ENCODE peak calls at places on chromosomes 11 and 22, in eight cellular contexts. D is ovary, Q is esophagus muscularis mucosa, U is A549, V is stomach, J is H1, A is transverse colon, C is tibial nerve. Z is an unnamed sample.

GRCh38 chr11:76630600-76630999 is 39.9 kb downstream of the LRRC32 start:
- DNase-seq in D (no peak), Q (no peak), U (no peak), V (no peak), J (no peak), A (no peak), C (no peak), Z (no peak)

GRCh38 chr22:49179886-49180682 is 647.6 kb downstream of the BRD1 start:
- DNase-seq in D (no peak), Q (no peak), U (no peak), V (no peak), J (no peak), A (no peak), C (no peak), Z (no peak)

GRCh38 chr11:94922675-94923347 is 50.5 kb downstream of the CWC15 start:
- DNase-seq in D (no peak), Q (no peak), U (no peak), V (no peak), J (no peak), A (no peak), C (no peak), Z (no peak)

GRCh38 chr22:48185656-48186055 is 1423.2 kb downstream of the TBC1D22A start:
- DNase-seq in D (no peak), Q (no peak), U (no peak), V (no peak), J (peak), A (no peak), C (no peak), Z (no peak)

GRCh38 chr22:29081499-29082236 is 8.8 kb downstream of the KREMEN1 start:
- DNase-seq in D (no peak), Q (no peak), U (no peak), V (no peak), J (no peak), A (no peak), C (no peak), Z (no peak)

GRCh38 chr22:28930357-28931007 is 47.1 kb downstream of the ZNRF3 start:
- DNase-seq in D (no peak), Q (no peak), U (no peak), V (no peak), J (no peak), A (no peak), C (no peak), Z (no peak)

GRCh38 chr11:10139656-10140055 is 154.4 kb downstream of the SBF2 start:
- DNase-seq in D (no peak), Q (no peak), U (no peak), V (no peak), J (no peak), A (no peak), C (no peak), Z (no peak)

GRCh38 chr22:47625013-47625385 is 862.5 kb downstream of the TBC1D22A start:
- DNase-seq in D (no peak), Q (no peak), U (no peak), V (no peak), J (peak), A (no peak), C (no peak), Z (peak)

GRCh38 chr11:9815486-9816136 is 151.7 kb downstream of the SWAP70 start:
- DNase-seq in D (no peak), Q (no peak), U (peak), V (no peak), J (no peak), A (no peak), C (no peak), Z (no peak)

GRCh38 chr11:2700415-2701211 is 819 bp upstream of the KCNQ1OT1 start:
- DNase-seq in D (peak), Q (no peak), U (peak), V (peak), J (no peak), A (peak), C (peak), Z (peak)

GRCh38 chr22:39287076-39287743 is 32.2 kb downstream of the RPL3 start:
- DNase-seq in D (no peak), Q (no peak), U (no peak), V (no peak), J (no peak), A (peak), C (no peak), Z (no peak)

GRCh38 chr11:123056835-123057491 is 5.0 kb downstream of the HSPA8 start:
- DNase-seq in D (no peak), Q (no peak), U (no peak), V (no peak), J (no peak), A (no peak), C (no peak), Z (no peak)

GRCh38 chr11:96426356-96427103 is 36.7 kb downstream of the JRKL start:
- DNase-seq in D (no peak), Q (no peak), U (peak), V (no peak), J (no peak), A (no peak), C (no peak), Z (no peak)

GRCh38 chr11:109957000-109957399 is 136.2 kb upstream of the ZC3H12C start:
- DNase-seq in D (no peak), Q (no peak), U (no peak), V (no peak), J (no peak), A (no peak), C (no peak), Z (no peak)

GRCh38 chr11:129896062-129896461 is 684 bp upstream of the NFRKB start:
- DNase-seq in D (no peak), Q (no peak), U (peak), V (no peak), J (no peak), A (no peak), C (no peak), Z (no peak)

GRCh38 chr22:39308614-39309363 is 10.6 kb downstream of the RPL3 start:
- DNase-seq in D (peak), Q (no peak), U (peak), V (peak), J (no peak), A (peak), C (peak), Z (peak)

GRCh38 chr11:133917921-133918605 is 38.7 kb downstream of the IGSF9B start:
- DNase-seq in D (no peak), Q (no peak), U (no peak), V (no peak), J (peak), A (no peak), C (no peak), Z (no peak)

GRCh38 chr11:5196067-5196466 is 4.4 kb downstream of the OR51V1 start:
- DNase-seq in D (no peak), Q (no peak), U (no peak), V (no peak), J (no peak), A (no peak), C (no peak), Z (no peak)

GRCh38 chr22:43128928-43129424 is 14.2 kb downstream of the MCAT start:
- DNase-seq in D (no peak), Q (no peak), U (no peak), V (peak), J (peak), A (peak), C (no peak), Z (no peak)

GRCh38 chr22:19011075-19011474 is 75.0 kb upstream of the PRODH start:
- DNase-seq in D (no peak), Q (no peak), U (no peak), V (no peak), J (no peak), A (no peak), C (no peak), Z (no peak)

GRCh38 chr22:26734339-26735018 is 77.1 kb downstream of the MIAT start:
- DNase-seq in D (no peak), Q (no peak), U (no peak), V (no peak), J (no peak), A (no peak), C (no peak), Z (no peak)

GRCh38 chr11:107688322-107688918 is 23.4 kb downstream of the SLN start:
- DNase-seq in D (no peak), Q (no peak), U (no peak), V (no peak), J (no peak), A (no peak), C (no peak), Z (no peak)

GRCh38 chr11:77602385-77603105 is 12.8 kb downstream of the AQP11 start:
- DNase-seq in D (no peak), Q (no peak), U (peak), V (no peak), J (no peak), A (no peak), C (no peak), Z (no peak)

GRCh38 chr11:2474059-2474901 is 29.5 kb downstream of the KCNQ1 start:
- DNase-seq in D (no peak), Q (peak), U (no peak), V (peak), J (no peak), A (peak), C (no peak), Z (no peak)

GRCh38 chr11:35485656-35486318 is 39.6 kb downstream of the PAMR1 start:
- DNase-seq in D (peak), Q (peak), U (peak), V (peak), J (peak), A (peak), C (peak), Z (peak)

GRCh38 chr22:19962909-19963806 is 21.5 kb upstream of the TXNRD2 start:
- DNase-seq in D (no peak), Q (no peak), U (no peak), V (peak), J (peak), A (peak), C (no peak), Z (no peak)

GRCh38 chr11:111452817-111453607 is 59.2 kb downstream of the BTG4 start:
- DNase-seq in D (no peak), Q (no peak), U (no peak), V (no peak), J (no peak), A (no peak), C (no peak), Z (no peak)

GRCh38 chr11:128610765-128611617 is 23.6 kb upstream of the ETS1 start:
- DNase-seq in D (no peak), Q (peak), U (no peak), V (no peak), J (no peak), A (peak), C (no peak), Z (no peak)

GRCh38 chr11:134802116-134802515 is 390.1 kb upstream of the B3GAT1 start:
- DNase-seq in D (no peak), Q (peak), U (no peak), V (no peak), J (no peak), A (no peak), C (no peak), Z (no peak)

GRCh38 chr11:3203221-3204043 is 15.2 kb downstream of the MRGPRG start:
- DNase-seq in D (no peak), Q (no peak), U (no peak), V (no peak), J (no peak), A (no peak), C (no peak), Z (peak)

GRCh38 chr22:45454260-45454659 is 40.8 kb downstream of the RIBC2 start:
- DNase-seq in D (no peak), Q (no peak), U (no peak), V (no peak), J (no peak), A (no peak), C (peak), Z (no peak)

GRCh38 chr22:49589301-49589700 is 238.4 kb downstream of the BRD1 start:
- DNase-seq in D (no peak), Q (no peak), U (no peak), V (no peak), J (no peak), A (no peak), C (no peak), Z (no peak)

GRCh38 chr22:39520874-39521857 is 804 bp downstream of the ATF4 start:
- DNase-seq in D (peak), Q (peak), U (no peak), V (peak), J (peak), A (peak), C (peak), Z (peak)

GRCh38 chr11:97964332-97965004 is 1056.3 kb upstream of the CNTN5 start:
- DNase-seq in D (no peak), Q (no peak), U (no peak), V (no peak), J (no peak), A (no peak), C (no peak), Z (no peak)

GRCh38 chr22:19755145-19755710 is 5.3 kb upstream of the TBX1 start:
- DNase-seq in D (no peak), Q (no peak), U (no peak), V (no peak), J (peak), A (no peak), C (no peak), Z (no peak)

DNA sequence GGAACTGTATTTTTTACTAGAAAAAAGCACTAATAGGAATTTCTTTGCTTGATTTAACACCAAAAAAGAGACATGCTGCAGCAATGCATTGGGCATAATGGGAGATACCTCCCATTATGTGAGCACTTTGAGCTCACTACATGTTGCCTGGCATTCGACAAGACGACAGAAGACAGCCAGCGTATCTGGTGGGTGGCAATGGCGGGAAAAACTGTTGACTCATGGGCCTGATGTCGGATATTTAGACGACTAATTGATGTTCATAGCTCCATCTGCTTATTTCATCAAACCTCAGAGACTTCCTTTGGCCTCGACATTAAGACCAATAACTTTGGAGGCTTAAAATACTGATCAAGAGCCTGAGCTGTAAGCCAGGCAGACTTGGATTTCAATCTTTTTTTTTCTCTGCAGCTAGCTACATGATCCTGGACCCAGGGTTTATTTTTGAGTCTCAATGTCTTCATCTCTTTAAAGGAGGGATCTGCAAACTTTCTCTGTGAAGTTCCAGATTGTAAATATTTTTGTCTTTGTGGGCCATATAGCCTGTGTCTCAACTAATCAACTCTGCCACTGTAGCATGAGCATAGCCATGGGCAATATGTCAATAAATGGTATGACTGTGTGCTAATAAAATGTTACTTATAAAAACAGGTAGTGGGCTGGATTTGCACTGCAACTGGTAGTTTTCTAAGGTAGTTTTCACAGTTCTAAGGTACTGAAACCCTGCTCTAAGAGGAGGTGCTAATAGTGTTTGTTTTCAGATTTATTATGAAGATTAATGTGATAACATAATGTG is 375.1 kb downstream of the METTL15 start:
- DNase-seq in D (no peak), Q (no peak), U (no peak), V (no peak), J (no peak), A (no peak), C (no peak), Z (no peak)
- TF ChIP-seq EP300 in D (no peak), Q (no peak), U (no peak), V (no peak), J (no peak), A (no peak), C (no peak), Z (no peak)

DNA sequence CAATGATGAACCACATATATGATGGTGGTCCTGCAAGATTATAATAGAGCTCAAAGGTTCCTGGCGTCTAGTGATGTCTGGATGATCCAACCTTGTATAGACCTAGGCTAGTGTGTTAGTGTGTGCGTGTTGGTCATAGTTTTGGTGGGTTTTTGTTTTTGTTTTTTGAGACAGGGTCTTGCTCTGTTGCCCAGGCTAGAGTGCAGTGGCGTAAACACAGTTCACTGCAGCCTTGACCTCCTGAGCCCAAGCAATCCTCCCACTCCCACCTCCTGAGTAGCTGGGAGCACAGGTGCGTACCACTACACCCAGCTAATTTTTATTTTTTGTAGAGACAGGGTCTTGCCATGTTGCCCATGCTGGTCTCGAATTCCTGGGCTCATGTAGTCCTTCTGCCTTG is 9.4 kb downstream of the CASTOR1 start:
- DNase-seq in D (no peak), Q (no peak), U (no peak), V (no peak), J (no peak), A (no peak), C (no peak), Z (no peak)
- TF ChIP-seq POLR2A in D (no peak), Q (no peak), U (no peak), V (no peak), J (no peak), A (no peak), C (no peak), Z (no peak)

GRCh38 chr11:119015054-119015611 is 3.0 kb downstream of the RPS25 start:
- DNase-seq in D (no peak), Q (no peak), U (no peak), V (no peak), J (no peak), A (no peak), C (no peak), Z (peak)
- TF ChIP-seq EP300 in D (no peak), Q (no peak), U (no peak), V (no peak), J (no peak), A (no peak), C (no peak), Z (no peak)

GRCh38 chr11:1398506-1399235 is 8.9 kb downstream of the BRSK2 start:
- DNase-seq in D (no peak), Q (no peak), U (no peak), V (no peak), J (no peak), A (no peak), C (no peak), Z (no peak)

GRCh38 chr11:1400168-1401000 is 10.7 kb downstream of the BRSK2 start:
- DNase-seq in D (no peak), Q (no peak), U (no peak), V (no peak), J (no peak), A (no peak), C (no peak), Z (no peak)

GRCh38 chr11:1397862-1398505 is 8.2 kb downstream of the BRSK2 start:
- DNase-seq in D (no peak), Q (no peak), U (no peak), V (no peak), J (no peak), A (no peak), C (no peak), Z (no peak)

GRCh38 chr11:1401001-1401445 is 11.3 kb downstream of the BRSK2 start:
- DNase-seq in D (no peak), Q (no peak), U (no peak), V (no peak), J (no peak), A (no peak), C (no peak), Z (no peak)

DNA sequence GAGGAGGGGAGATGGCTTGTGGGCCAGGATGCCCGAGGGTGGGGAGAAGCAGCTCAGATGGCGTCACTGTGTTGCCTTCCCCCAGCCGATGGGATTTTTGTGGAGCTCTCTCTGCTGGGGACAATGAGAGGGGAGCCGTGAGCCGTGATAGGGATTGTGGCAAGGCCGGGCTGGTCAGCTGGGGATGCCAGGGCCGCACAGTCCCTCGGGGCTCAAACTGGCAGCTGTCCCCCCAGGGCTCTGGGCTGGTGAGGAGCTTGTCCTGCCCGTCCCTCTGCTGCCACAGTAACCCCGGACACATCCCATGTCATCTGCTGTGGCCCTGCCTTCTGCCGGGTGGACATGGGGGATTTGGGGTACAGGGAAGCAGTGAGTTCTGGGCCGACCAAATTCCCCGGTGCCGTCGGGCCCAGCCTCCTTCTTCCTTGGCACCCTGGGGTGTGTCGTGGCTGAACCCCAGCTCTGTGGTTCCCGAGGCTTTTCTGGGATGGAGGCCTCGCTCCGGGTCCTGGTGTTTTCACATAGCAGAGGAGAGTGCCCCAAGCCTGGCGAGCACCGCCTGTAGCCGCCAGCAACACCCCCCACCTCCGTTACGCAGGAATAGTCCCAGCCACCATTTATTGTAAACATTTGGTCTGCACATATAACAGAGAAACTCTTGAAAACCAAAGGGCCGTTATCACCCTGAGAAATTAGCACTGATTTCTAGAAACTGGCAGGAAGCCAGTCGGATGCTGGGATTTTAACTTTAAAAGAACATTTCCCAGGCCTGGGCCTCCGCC is 9.8 kb downstream of the BRSK2 start:
- DNase-seq in D (no peak), Q (no peak), U (no peak), V (no peak), J (no peak), A (no peak), C (no peak), Z (no peak)
- TF ChIP-seq POLR2A in D (no peak), Q (no peak), U (no peak), V (no peak), J (no peak), A (no peak), C (no peak), Z (no peak)

GRCh38 chr11:61256710-61257482 is 15.9 kb downstream of the PGA5 start:
- DNase-seq in D (no peak), Q (no peak), U (no peak), V (no peak), J (no peak), A (no peak), C (no peak), Z (no peak)

GRCh38 chr11:61259363-61259762 is 18.4 kb downstream of the PGA5 start:
- DNase-seq in D (no peak), Q (no peak), U (no peak), V (no peak), J (no peak), A (no peak), C (no peak), Z (no peak)

GRCh38 chr11:61258546-61258945 is 17.6 kb downstream of the PGA5 start:
- DNase-seq in D (no peak), Q (no peak), U (no peak), V (no peak), J (no peak), A (no peak), C (no peak), Z (no peak)

DNA sequence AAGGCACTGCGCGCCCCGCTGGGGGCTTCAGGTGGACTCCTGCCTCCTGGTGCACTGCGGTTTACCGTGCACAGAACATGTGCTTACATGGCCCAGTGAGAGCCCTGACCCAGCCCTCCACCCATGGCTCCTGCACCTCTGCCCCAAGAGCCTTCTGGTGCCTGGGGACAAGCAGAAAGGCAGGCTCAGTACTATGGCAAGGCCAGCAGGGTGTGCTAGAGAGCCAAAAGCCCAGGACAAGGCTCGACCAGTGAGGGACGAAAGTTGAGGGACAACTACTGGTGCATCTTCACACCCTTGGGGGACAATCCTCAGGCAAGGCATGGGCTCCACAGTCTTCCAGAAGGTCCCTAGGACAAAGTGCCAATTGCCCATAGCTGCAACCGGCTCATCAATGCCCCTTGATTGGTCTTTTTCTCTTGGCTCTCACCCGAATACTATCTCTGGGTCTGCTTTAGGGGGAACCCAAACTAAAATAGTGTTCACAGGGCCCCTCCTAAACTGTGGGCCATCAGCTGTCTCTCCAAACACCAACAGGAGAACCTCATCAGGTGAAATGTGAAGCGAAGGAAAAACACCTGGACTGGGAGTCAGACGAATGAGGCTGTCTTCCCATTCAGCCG is 13.5 kb downstream of the PGA5 start:
- DNase-seq in D (peak), Q (no peak), U (peak), V (peak), J (peak), A (peak), C (peak), Z (no peak)
- TF ChIP-seq EP300 in D (no peak), Q (no peak), U (no peak), V (no peak), J (no peak), A (no peak), C (no peak), Z (no peak)

Z was measured in sigmoid colon.